ENCODE peak calls at places on chromosomes 11 and 22, in seven cellular contexts. U is RWPE1; K is CD4-positive, alpha-beta memory T cell; V is astrocyte; E is substantia nigra; C is cardiac muscle cell; Y is WERI-Rb-1. A is an unnamed sample.

GRCh38 chr11:10418259-10418949 is 36.7 kb upstream of the AMPD3 start:
- DNase-seq in U (no peak), K (no peak), V (no peak), E (no peak), C (no peak), Y (no peak), A (no peak)

GRCh38 chr11:63850946-63851345 is 12.0 kb downstream of the MARK2 start:
- DNase-seq in U (no peak), K (no peak), V (no peak), E (no peak), C (no peak), Y (no peak), A (no peak)

GRCh38 chr22:29755889-29756288 is 10.9 kb downstream of the ZMAT5 start:
- DNase-seq in U (no peak), K (no peak), V (no peak), E (no peak), C (no peak), Y (no peak), A (no peak)

GRCh38 chr11:85182437-85183109 is 444.6 kb downstream of the DLG2 start:
- DNase-seq in U (no peak), K (no peak), V (peak), E (no peak), C (peak), Y (no peak), A (no peak)

GRCh38 chr22:31857247-31857646 is 87.1 kb upstream of the YWHAH start:
- DNase-seq in U (no peak), K (no peak), V (no peak), E (no peak), C (peak), Y (peak), A (no peak)

GRCh38 chr22:24553597-24554315 is 1.2 kb downstream of the GUCD1 start:
- DNase-seq in U (peak), K (no peak), V (no peak), E (no peak), C (no peak), Y (no peak), A (no peak)

GRCh38 chr11:130865091-130865771 is 51.0 kb downstream of the SNX19 start:
- DNase-seq in U (no peak), K (no peak), V (no peak), E (no peak), C (peak), Y (no peak), A (no peak)

GRCh38 chr22:22767876-22768602 is 119.6 kb upstream of the IGLL5 start:
- DNase-seq in U (no peak), K (no peak), V (no peak), E (no peak), C (no peak), Y (no peak), A (no peak)

GRCh38 chr22:45889539-45890350 is 87.2 kb downstream of the WNT7B start:
- DNase-seq in U (no peak), K (no peak), V (peak), E (peak), C (no peak), Y (no peak), A (no peak)

GRCh38 chr11:47056261-47056915 is 119.8 kb downstream of the CSTPP1 start:
- DNase-seq in U (no peak), K (no peak), V (peak), E (no peak), C (no peak), Y (no peak), A (no peak)

GRCh38 chr11:122772945-122773344 is 65.4 kb upstream of the CRTAM start:
- DNase-seq in U (no peak), K (no peak), V (peak), E (no peak), C (no peak), Y (no peak), A (no peak)

GRCh38 chr11:24091594-24091993 is 405.3 kb upstream of the LUZP2 start:
- DNase-seq in U (no peak), K (no peak), V (no peak), E (no peak), C (no peak), Y (no peak), A (no peak)

GRCh38 chr11:34344410-34345011 is 13.3 kb downstream of the ABTB2 start:
- DNase-seq in U (peak), K (no peak), V (no peak), E (no peak), C (no peak), Y (no peak), A (no peak)

GRCh38 chr11:34345012-34345804 is 12.6 kb downstream of the ABTB2 start:
- DNase-seq in U (peak), K (no peak), V (peak), E (no peak), C (no peak), Y (no peak), A (no peak)

GRCh38 chr11:34345991-34346480 is 11.8 kb downstream of the ABTB2 start:
- DNase-seq in U (no peak), K (no peak), V (peak), E (no peak), C (peak), Y (no peak), A (no peak)

GRCh38 chr11:34348919-34349318 is 8.9 kb downstream of the ABTB2 start:
- DNase-seq in U (no peak), K (no peak), V (no peak), E (no peak), C (no peak), Y (no peak), A (no peak)

GRCh38 chr11:34346551-34346950 is 11.3 kb downstream of the ABTB2 start:
- DNase-seq in U (peak), K (no peak), V (peak), E (no peak), C (no peak), Y (no peak), A (no peak)
- H3K27ac ChIP-seq in U (peak), K (no peak), V (peak), E (no peak), C (peak), Y (no peak), A (no peak)

DNA sequence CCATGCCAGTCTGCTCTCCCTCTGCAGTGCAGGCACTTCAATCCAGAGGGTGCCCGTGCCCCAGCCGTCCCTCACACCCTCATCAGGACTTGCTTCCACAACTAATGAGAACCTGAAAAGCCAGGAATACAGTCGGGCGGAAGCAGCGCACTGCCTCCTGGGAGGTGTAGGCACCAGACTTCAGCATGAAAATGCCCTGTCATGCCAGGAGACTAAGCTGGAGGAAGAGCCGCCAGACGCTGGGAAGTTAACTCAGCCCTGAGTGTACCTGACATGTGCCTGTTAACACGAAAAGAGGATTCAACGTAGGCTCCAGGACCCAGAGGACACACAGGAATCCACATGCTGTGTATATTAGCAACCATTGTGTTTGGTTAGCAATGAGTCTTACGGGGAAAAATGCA is 40.0 kb upstream of the FLI1 start:
- DNase-seq in U (no peak), K (no peak), V (peak), E (no peak), C (no peak), Y (no peak), A (no peak)
- H3K27ac ChIP-seq in U (no peak), K (no peak), V (peak), E (no peak), C (no peak), Y (no peak), A (no peak)

DNA sequence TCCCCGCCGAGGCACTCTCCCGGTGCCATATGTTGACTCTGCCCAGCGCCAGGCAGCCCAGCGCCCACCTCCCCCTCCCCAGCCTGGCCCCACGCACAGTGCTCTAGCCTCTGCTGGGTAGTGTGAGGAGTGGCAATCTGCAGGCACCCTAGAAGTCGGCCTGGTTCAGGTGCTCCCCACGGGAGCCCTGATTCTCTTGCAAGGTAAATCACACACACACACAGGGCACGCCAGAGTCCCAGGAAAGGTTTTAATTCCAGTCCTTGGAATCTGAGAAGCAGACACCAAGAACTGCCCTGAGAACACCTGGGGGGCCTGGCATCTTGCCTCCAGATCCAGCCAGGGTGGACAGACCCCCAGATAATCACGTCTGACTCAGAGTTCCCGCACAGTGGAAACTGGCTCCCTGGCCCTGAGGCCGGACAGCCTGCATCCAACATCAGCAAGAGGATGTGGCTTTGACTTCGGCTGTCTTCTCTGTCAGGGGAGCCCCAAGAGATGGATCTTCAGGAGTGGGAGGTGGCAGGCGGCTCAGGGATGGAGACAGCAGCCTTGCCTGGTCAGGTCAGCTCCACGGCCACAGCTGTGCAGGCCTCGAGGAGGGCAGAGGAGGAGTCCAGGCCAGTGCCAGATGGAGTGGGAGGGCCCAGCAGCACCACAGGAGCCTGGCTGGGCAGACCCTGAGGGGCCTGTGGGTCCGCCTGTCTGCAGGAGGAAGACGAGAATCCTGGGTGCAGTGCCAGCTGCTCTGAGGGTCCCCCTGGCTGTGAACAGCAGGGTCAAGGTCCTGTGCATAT is 1.1 kb upstream of the RIN1 start:
- DNase-seq in U (no peak), K (no peak), V (peak), E (no peak), C (no peak), Y (peak), A (no peak)
- H3K27ac ChIP-seq in U (peak), K (no peak), V (peak), E (no peak), C (peak), Y (peak), A (peak)

GRCh38 chr11:2210366-2211112 is 38.9 kb upstream of the TH start:
- DNase-seq in U (no peak), K (no peak), V (no peak), E (no peak), C (no peak), Y (no peak), A (no peak)
- H3K27ac ChIP-seq in U (peak), K (no peak), V (no peak), E (no peak), C (no peak), Y (peak), A (no peak)

GRCh38 chr11:35144103-35144741 is 5.3 kb downstream of the CD44 start:
- DNase-seq in U (peak), K (peak), V (peak), E (no peak), C (no peak), Y (no peak), A (peak)
- H3K27ac ChIP-seq in U (peak), K (peak), V (peak), E (no peak), C (no peak), Y (no peak), A (peak)

GRCh38 chr11:111633248-111633647 is 31.0 kb downstream of the SIK2 start:
- DNase-seq in U (no peak), K (no peak), V (no peak), E (no peak), C (no peak), Y (no peak), A (no peak)
- H3K27ac ChIP-seq in U (no peak), K (no peak), V (peak), E (no peak), C (peak), Y (no peak), A (no peak)

GRCh38 chr22:44200451-44200850 is 19.7 kb downstream of the PARVG start:
- DNase-seq in U (no peak), K (no peak), V (no peak), E (no peak), C (no peak), Y (no peak), A (no peak)
- H3K27ac ChIP-seq in U (no peak), K (no peak), V (no peak), E (no peak), C (no peak), Y (no peak), A (no peak)

A was measured in CD4-positive, CD25-positive, alpha-beta regulatory T cell.